ENCODE peak calls at places on chromosomes 11 and 22, in seven cellular contexts. J is cardiac fibroblast, T is stomach, H is adipocyte, E is mammary epithelial cell, V is heart right ventricle, D is dorsolateral prefrontal cortex. W is an unnamed sample.

GRCh38 chr11:104324276-104324675 is 160.3 kb upstream of the PDGFD start:
- DNase-seq in V (no peak), J (no peak), D (no peak), E (peak; percentile 35), T (no peak), H (no peak), W (no peak)

GRCh38 chr22:48359613-48359965 is 1468.1 kb downstream of the BRD1 start:
- DNase-seq in T (no peak), D (no peak), E (no peak), H (no peak), V (no peak), J (no peak), W (no peak)

GRCh38 chr11:120068114-120068573 is 69.8 kb downstream of the TRIM29 start:
- DNase-seq in D (no peak), J (peak; percentile 24), H (no peak), V (no peak), E (peak; percentile 43), T (no peak), W (no peak)

GRCh38 chr11:65653229-65654225 is 9.2 kb downstream of the RELA start:
- DNase-seq in J (peak; percentile 29), T (peak; percentile 77), E (no peak), H (no peak), V (no peak), D (no peak), W (no peak)

GRCh38 chr22:49230194-49230577 is 597.5 kb downstream of the BRD1 start:
- DNase-seq in D (no peak), T (no peak), V (no peak), H (no peak), J (no peak), E (no peak), W (no peak)

GRCh38 chr22:47053865-47054185 is 291.4 kb downstream of the TBC1D22A start:
- DNase-seq in V (no peak), J (peak; percentile 75), E (no peak), T (no peak), H (peak; percentile 12), D (no peak), W (no peak)

GRCh38 chr11:35826949-35827348 is 116.9 kb upstream of the LDLRAD3 start:
- DNase-seq in D (no peak), J (no peak), E (no peak), V (peak; percentile 19), T (no peak), H (no peak), W (no peak)

GRCh38 chr11:30326114-30326783 is 3.3 kb downstream of the ARL14EP start:
- DNase-seq in E (no peak), V (no peak), H (peak; percentile 46), T (no peak), D (no peak), J (peak; percentile 15), W (no peak)

GRCh38 chr11:104001474-104001873 is 35.0 kb upstream of the DDI1 start:
- DNase-seq in D (no peak), H (peak; percentile 60), E (no peak), J (peak; percentile 59), V (no peak), T (no peak), W (no peak)

GRCh38 chr22:41919357-41920224 is 4.7 kb upstream of the SHISA8 start:
- DNase-seq in D (peak; percentile 68), H (peak; percentile 35), J (peak; percentile 33), T (peak; percentile 70), E (no peak), V (peak; percentile 74), W (no peak)

GRCh38 chr22:47605441-47605840 is 843.0 kb downstream of the TBC1D22A start:
- DNase-seq in V (no peak), E (no peak), J (no peak), T (peak; percentile 20), D (no peak), H (no peak), W (no peak)

GRCh38 chr11:103085758-103086365 is 6.1 kb downstream of the DCUN1D5 start:
- DNase-seq in D (no peak), E (no peak), J (peak; percentile 83), V (no peak), T (no peak), H (peak; percentile 29), W (no peak)

GRCh38 chr11:131922220-131922619 is 551.8 kb downstream of the NTM start:
- DNase-seq in J (no peak), H (no peak), V (no peak), E (no peak), D (peak; percentile 38), T (no peak), W (no peak)

GRCh38 chr22:28172948-28173360 is 253.9 kb upstream of the PITPNB start:
- DNase-seq in T (no peak), V (no peak), D (no peak), H (no peak), E (peak; percentile 80), J (no peak), W (no peak)

GRCh38 chr11:11313426-11313825 is 39.6 kb downstream of the CSNK2A3 start:
- DNase-seq in T (no peak), J (peak; percentile 43), D (no peak), V (no peak), H (peak; percentile 1), E (peak; percentile 93), W (peak; percentile 59)

GRCh38 chr11:69417211-69418085 is 64.0 kb upstream of the LINC01488 start:
- DNase-seq in E (no peak), D (no peak), H (no peak), J (no peak), V (no peak), T (no peak), W (no peak)

GRCh38 chr11:103825469-103825868 is 211.0 kb upstream of the DDI1 start:
- DNase-seq in E (no peak), D (no peak), V (no peak), H (no peak), J (no peak), T (no peak), W (no peak)

GRCh38 chr11:10096987-10097386 is 197.0 kb downstream of the SBF2 start:
- DNase-seq in J (no peak), D (no peak), V (no peak), E (no peak), T (no peak), H (no peak), W (no peak)

GRCh38 chr11:5596611-5597201 is at the start of gene TRIM6:
- DNase-seq in T (peak; percentile 35), D (no peak), V (peak; percentile 55), E (peak; percentile 28), J (peak; percentile 46), H (peak; percentile 55), W (no peak)

GRCh38 chr22:26992556-26992955 is 335.2 kb downstream of the MIAT start:
- DNase-seq in H (no peak), J (no peak), E (no peak), V (no peak), T (no peak), D (no peak), W (no peak)

GRCh38 chr11:65429069-65429681 is 6.6 kb downstream of the NEAT1 start:
- DNase-seq in E (peak; percentile 79), D (no peak), V (no peak), J (peak; percentile 88), T (peak; percentile 43), H (peak; percentile 69), W (peak; percentile 58)

GRCh38 chr11:2955896-2956476 is 26.8 kb upstream of the PHLDA2 start:
- DNase-seq in D (no peak), H (no peak), J (no peak), V (no peak), E (no peak), T (no peak), W (no peak)

GRCh38 chr11:11909727-11910126 is 68.0 kb downstream of the USP47 start:
- DNase-seq in J (peak; percentile 6), V (no peak), E (no peak), H (peak; percentile 67), D (no peak), T (no peak), W (no peak)

GRCh38 chr11:120117991-120118390 is 19.9 kb downstream of the TRIM29 start:
- DNase-seq in D (no peak), E (no peak), H (no peak), J (no peak), V (no peak), T (no peak), W (no peak)

GRCh38 chr11:393219-394033 is 583 bp upstream of the PKP3 start:
- DNase-seq in T (peak; percentile 66), H (peak; percentile 87), D (no peak), V (no peak), J (peak; percentile 72), E (peak; percentile 92), W (no peak)

GRCh38 chr11:6625156-6625831 is 6.1 kb upstream of the TPP1 start:
- DNase-seq in D (no peak), E (no peak), T (no peak), H (no peak), J (no peak), V (no peak), W (no peak)

GRCh38 chr11:6627762-6628241 is 8.6 kb upstream of the TPP1 start:
- DNase-seq in V (no peak), E (no peak), D (no peak), H (no peak), J (no peak), T (no peak), W (no peak)

GRCh38 chr11:6628526-6628925 is 9.3 kb upstream of the TPP1 start:
- DNase-seq in D (no peak), V (no peak), T (no peak), H (no peak), E (no peak), J (no peak), W (no peak)

GRCh38 chr11:6625832-6626420 is 6.7 kb upstream of the TPP1 start:
- DNase-seq in H (no peak), V (no peak), T (no peak), E (no peak), J (no peak), D (no peak), W (no peak)

GRCh38 chr11:6626971-6627761 is 7.9 kb upstream of the TPP1 start:
- DNase-seq in J (no peak), D (peak; percentile 57), E (no peak), T (no peak), H (no peak), V (peak; percentile 67), W (no peak)
- H3K4me3 ChIP-seq in J (no peak overlapping the region), D (no peak overlapping the region), E (no peak overlapping the region), T (no peak overlapping the region), H (no peak overlapping the region), V (no peak overlapping the region), W (no peak overlapping the region)

GRCh38 chr11:117925198-117925925 is 3.8 kb downstream of the TMPRSS13 start:
- DNase-seq in H (no peak), V (peak; percentile 22), E (no peak), T (no peak), D (no peak), J (no peak), W (no peak)
- H3K4me3 ChIP-seq in H (no peak overlapping the region), V (no peak overlapping the region), E (no peak overlapping the region), T (no peak overlapping the region), D (no peak overlapping the region), J (no peak overlapping the region), W (no peak overlapping the region)

GRCh38 chr11:17291710-17292109 is 15.2 kb downstream of the NUCB2 start:
- DNase-seq in J (peak; percentile 6), E (no peak), V (no peak), T (no peak), H (no peak), D (no peak), W (no peak)
- H3K4me3 ChIP-seq in J (no peak overlapping the region), E (no peak overlapping the region), V (no peak overlapping the region), T (no peak overlapping the region), H (no peak overlapping the region), D (no peak overlapping the region), W (no peak overlapping the region)

GRCh38 chr11:75523811-75524401 is 1.8 kb downstream of the GDPD5 start:
- DNase-seq in H (no peak), J (no peak), V (no peak), D (no peak), E (no peak), T (no peak), W (no peak)
- H3K4me3 ChIP-seq in H (peak overlapping the region; percentile 87), J (no peak overlapping the region), V (peak overlapping the region; percentile 70), D (no peak overlapping the region), E (no peak overlapping the region), T (no peak overlapping the region), W (no peak overlapping the region)